ENCODE peak calls at places on chromosomes 3 and 15, in five cellular contexts. D is neuronal stem cell, I is lung, F is tibial nerve, Y is brain microvascular endothelial cell. O is an unnamed sample.

GRCh38 chr3:89490129-89490528 is 382.7 kb downstream of the EPHA3 start:
- DNase-seq in D (no peak), I (no peak), F (no peak), Y (no peak), O (no peak)

GRCh38 chr15:42085236-42085605 is 9.1 kb downstream of the PLA2G4D start:
- DNase-seq in D (no peak), I (no peak), F (no peak), Y (no peak), O (no peak)

GRCh38 chr3:12947504-12948369 is 106.4 kb upstream of the RPL32 start:
- DNase-seq in D (no peak), I (peak), F (peak), Y (peak), O (no peak)

GRCh38 chr3:57706462-57706861 is 13.6 kb upstream of the DENND6A start:
- DNase-seq in D (no peak), I (no peak), F (no peak), Y (peak), O (no peak)

GRCh38 chr3:19427417-19428149 is 279.3 kb downstream of the KCNH8 start:
- DNase-seq in D (no peak), I (no peak), F (no peak), Y (no peak), O (no peak)

GRCh38 chr3:189792046-189792929 is 161.1 kb downstream of the TP63 start:
- DNase-seq in D (no peak), I (no peak), F (no peak), Y (no peak), O (no peak)

GRCh38 chr3:136819784-136820640 is 1.1 kb downstream of the SLC35G2 start:
- DNase-seq in D (peak), I (peak), F (peak), Y (peak), O (no peak)

GRCh38 chr15:77866186-77866585 is 211.3 kb downstream of the TBC1D2B start:
- DNase-seq in D (no peak), I (no peak), F (no peak), Y (no peak), O (no peak)

GRCh38 chr3:189982299-189982945 is 138.3 kb downstream of the P3H2 start:
- DNase-seq in D (no peak), I (no peak), F (no peak), Y (no peak), O (no peak)

GRCh38 chr3:138861755-138862333 is 27.1 kb upstream of the PIK3CB start:
- DNase-seq in D (peak), I (no peak), F (no peak), Y (peak), O (no peak)

GRCh38 chr3:18902081-18902793 is 246.1 kb upstream of the KCNH8 start:
- DNase-seq in D (no peak), I (no peak), F (no peak), Y (no peak), O (no peak)

GRCh38 chr15:80825361-80826030 is 46.3 kb downstream of the CEMIP start:
- DNase-seq in D (no peak), I (peak), F (no peak), Y (no peak), O (no peak)

GRCh38 chr15:80736571-80736970 is 41.5 kb downstream of the ABHD17C start:
- DNase-seq in D (no peak), I (no peak), F (no peak), Y (no peak), O (no peak)

GRCh38 chr3:130835483-130835882 is 58.4 kb upstream of the ATP2C1 start:
- DNase-seq in D (no peak), I (no peak), F (no peak), Y (no peak), O (no peak)

GRCh38 chr3:98887684-98888083 is 13.8 kb downstream of the DCBLD2 start:
- DNase-seq in D (no peak), I (no peak), F (no peak), Y (no peak), O (no peak)

GRCh38 chr3:54966979-54967378 is 39.1 kb upstream of the LRTM1 start:
- DNase-seq in D (no peak), I (no peak), F (no peak), Y (no peak), O (no peak)

GRCh38 chr15:72916939-72917338 is 133.4 kb upstream of the ADPGK start:
- DNase-seq in D (no peak), I (no peak), F (no peak), Y (no peak), O (no peak)

GRCh38 chr15:31268911-31269784 is 57.5 kb upstream of the KLF13 start:
- DNase-seq in D (no peak), I (peak), F (no peak), Y (no peak), O (no peak)

GRCh38 chr3:191070201-191070600 is 128.8 kb upstream of the OSTN start:
- DNase-seq in D (no peak), I (no peak), F (no peak), Y (peak), O (no peak)

GRCh38 chr3:151660890-151661289 is 72.8 kb upstream of the AADACL2 start:
- DNase-seq in D (no peak), I (no peak), F (no peak), Y (no peak), O (no peak)

GRCh38 chr3:112990672-112991602 is at the start of gene GTPBP8:
- DNase-seq in D (peak), I (peak), F (peak), Y (peak), O (peak)

GRCh38 chr3:65593780-65594752 is 444.7 kb downstream of the MAGI1 start:
- DNase-seq in D (no peak), I (no peak), F (no peak), Y (no peak), O (no peak)

GRCh38 chr3:139937674-139938279 is 2.8 kb downstream of the CLSTN2 start:
- DNase-seq in D (peak), I (no peak), F (peak), Y (peak), O (no peak)

GRCh38 chr3:17233398-17233800 is 348.6 kb downstream of the PLCL2 start:
- DNase-seq in D (peak), I (no peak), F (no peak), Y (peak), O (no peak)

GRCh38 chr15:50210462-50211264 is 28.7 kb downstream of the SLC27A2 start:
- DNase-seq in D (no peak), I (no peak), F (no peak), Y (no peak), O (no peak)

GRCh38 chr15:69433831-69434230 is 18.8 kb upstream of the RPLP1 start:
- DNase-seq in D (no peak), I (no peak), F (no peak), Y (no peak), O (no peak)

GRCh38 chr3:190579514-190580137 is 65.7 kb downstream of the IL1RAP start:
- DNase-seq in D (no peak), I (no peak), F (no peak), Y (no peak), O (no peak)

GRCh38 chr15:89680282-89680873 is 1.2 kb upstream of the PLIN1 start:
- DNase-seq in D (no peak), I (peak), F (peak), Y (no peak), O (no peak)
- H3K27ac ChIP-seq in D (no peak), I (peak), F (peak), Y (no peak), O (peak)

GRCh38 chr3:129530331-129530761 is 1.9 kb downstream of the RHO start:
- DNase-seq in D (no peak), I (no peak), F (no peak), Y (no peak), O (no peak)
- H3K4me3 ChIP-seq in D (no peak), I (no peak), F (no peak), Y (no peak), O (no peak)

DNA sequence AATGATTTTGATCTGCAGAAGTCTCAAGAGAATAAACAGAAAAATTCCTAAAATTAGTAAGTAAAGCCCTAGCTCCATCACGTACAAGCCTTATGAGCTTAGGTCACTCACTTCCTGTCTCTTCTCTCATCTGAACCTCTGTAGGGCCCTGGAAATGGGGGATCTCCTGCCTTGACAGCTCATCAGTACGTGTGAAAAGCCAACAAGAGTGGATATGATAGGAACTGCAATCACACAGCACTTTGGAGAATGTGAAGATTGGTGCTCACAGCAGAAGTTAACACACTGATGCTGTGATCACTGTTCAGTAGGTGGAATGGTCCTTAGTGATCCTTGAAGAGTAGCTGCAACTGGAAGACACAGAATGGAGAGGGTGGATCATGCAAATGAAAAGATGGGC is 27.8 kb upstream of the ALDH1L1 start:
- DNase-seq in D (no peak), I (no peak), F (no peak), Y (peak), O (no peak)
- H3K27ac ChIP-seq in D (no peak), I (no peak), F (peak), Y (peak), O (no peak)

DNA sequence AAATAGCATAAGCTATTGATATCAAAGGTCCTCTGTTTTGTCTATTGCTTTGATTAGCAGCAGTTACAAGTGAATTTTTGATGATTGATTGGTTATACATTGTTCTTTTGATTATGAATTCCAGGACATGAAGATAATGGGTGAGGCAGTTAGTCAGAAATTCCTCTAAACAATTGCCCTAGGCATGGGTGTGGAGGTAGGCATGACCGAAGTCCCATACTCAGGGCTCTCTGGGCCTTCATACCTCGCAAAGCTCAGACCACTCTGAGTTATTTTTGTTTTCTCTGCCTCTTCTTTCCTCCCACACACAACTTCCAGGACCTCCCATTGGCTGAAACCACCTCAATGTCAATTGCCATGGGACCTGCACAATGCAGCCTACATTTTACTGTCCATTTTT is 595.1 kb downstream of the NTRK3 start:
- DNase-seq in D (no peak), I (no peak), F (no peak), Y (no peak), O (no peak)
- H3K4me3 ChIP-seq in D (no peak), I (no peak), F (no peak), Y (no peak), O (no peak)

O was measured in esophagus squamous epithelium.